ENCODE peak calls at places on chromosomes 7 and 10, in seven cellular contexts. Y is AG09309; W is small intestine; L is AG04449; V is amniotic epithelial cell; B is CD8-positive, alpha-beta memory T cell; X is Peyer's patch. T is an unnamed sample.

GRCh38 chr10:133158756-133159610 is 1.0 kb upstream of the KNDC1 start:
- DNase-seq in L (no peak), W (peak; percentile 6), Y (no peak), X (no peak), V (no peak), B (no peak), T (no peak)

GRCh38 chr10:56082169-56082568 is 278.9 kb downstream of the ZWINT start:
- DNase-seq in W (no peak), L (no peak), B (no peak), Y (no peak), X (no peak), V (no peak), T (no peak)

GRCh38 chr7:64555046-64555445 is 7.8 kb downstream of the ZNF680 start:
- DNase-seq in W (no peak), V (no peak), L (no peak), X (no peak), B (no peak), Y (no peak), T (no peak)

GRCh38 chr10:30378607-30379006 is 29.5 kb upstream of the MTPAP start:
- DNase-seq in V (no peak), L (no peak), B (no peak), W (no peak), X (no peak), Y (no peak), T (no peak)

GRCh38 chr7:118080947-118081346 is 103.0 kb upstream of the LSM8 start:
- DNase-seq in V (peak; percentile 44), B (no peak), X (no peak), L (no peak), W (peak; percentile 17), Y (no peak), T (no peak)

GRCh38 chr10:111481271-111482073 is 404.6 kb downstream of the ADRA2A start:
- DNase-seq in B (no peak), L (no peak), Y (no peak), V (no peak), W (no peak), X (no peak), T (no peak)

GRCh38 chr10:63237396-63237795 is 104.3 kb downstream of the NRBF2 start:
- DNase-seq in B (no peak), X (no peak), V (no peak), Y (no peak), W (peak; percentile 77), L (no peak), T (no peak)

GRCh38 chr7:21542891-21543527 is at the start of gene DNAH11:
- DNase-seq in X (no peak), V (peak; percentile 10), B (no peak), Y (no peak), W (peak; percentile 39), L (no peak), T (peak; percentile 34)

GRCh38 chr7:3245721-3246120 is 55.3 kb upstream of the SDK1 start:
- DNase-seq in X (no peak), W (no peak), Y (no peak), V (no peak), B (no peak), L (no peak), T (no peak)

GRCh38 chr10:107732045-107732444 is 567.5 kb upstream of the SORCS1 start:
- DNase-seq in B (no peak), L (no peak), Y (no peak), V (no peak), X (no peak), W (no peak), T (no peak)

GRCh38 chr10:78489034-78489433 is 455.4 kb downstream of the RPS24 start:
- DNase-seq in B (no peak), W (no peak), L (no peak), Y (no peak), V (no peak), X (no peak), T (no peak)

GRCh38 chr10:1244493-1244892 is 188.3 kb downstream of the WDR37 start:
- DNase-seq in W (no peak), B (no peak), L (no peak), Y (no peak), X (no peak), V (no peak), T (no peak)

GRCh38 chr10:76469675-76470074 is 1038.3 kb downstream of the LRMDA start:
- DNase-seq in V (peak; percentile 37), W (no peak), X (no peak), L (no peak), B (no peak), Y (no peak), T (no peak)

GRCh38 chr10:110357252-110357780 is 52.6 kb upstream of the SMNDC1 start:
- DNase-seq in Y (peak; percentile 89), X (peak; percentile 59), L (peak; percentile 92), V (peak; percentile 98), W (no peak), B (peak; percentile 71), T (no peak)

GRCh38 chr7:134737561-134738353 is 41.7 kb upstream of the CALD1 start:
- DNase-seq in X (no peak), B (no peak), L (peak; percentile 90), V (peak; percentile 99), W (no peak), Y (peak; percentile 97), T (no peak)

GRCh38 chr7:10237306-10237705 is 736.4 kb upstream of the PHF14 start:
- DNase-seq in Y (no peak), X (no peak), W (no peak), L (no peak), V (no peak), B (no peak), T (no peak)

GRCh38 chr7:4218481-4218880 is 463.6 kb upstream of the FOXK1 start:
- DNase-seq in Y (no peak), L (no peak), W (no peak), X (no peak), V (no peak), B (no peak), T (no peak)

T was measured in 8988T.